ENCODE peak calls at places on chromosome 15, in four cellular contexts. R is mesothelial cell of epicardium, E is epithelial cell of esophagus, I is ovary. U is an unnamed sample.
A peak's percentile ranks its signal among the peaks of the same experiment; 100 is the strongest.

GRCh38 chr15:98408231-98408630 is 240.1 kb upstream of the IGF1R start:
- DNase-seq in R (no peak), E (no peak), I (no peak), U (no peak)

GRCh38 chr15:59315914-59316428 is 56.7 kb downstream of the MYO1E start:
- DNase-seq in R (no peak), E (peak; percentile 52), I (no peak), U (no peak)

GRCh38 chr15:98164573-98164972 is 204.1 kb downstream of the ARRDC4 start:
- DNase-seq in R (no peak), E (peak; percentile 49), I (no peak), U (no peak)

GRCh38 chr15:40446144-40446543 is 5.4 kb downstream of the BAHD1 start:
- DNase-seq in R (no peak), E (no peak), I (no peak), U (no peak)

GRCh38 chr15:97084650-97085049 is 754.1 kb downstream of the NR2F2 start:
- DNase-seq in R (no peak), E (no peak), I (no peak), U (no peak)

GRCh38 chr15:84108725-84109124 is 126.8 kb upstream of the GOLGA6L4 start:
- DNase-seq in R (no peak), E (peak; percentile 33), I (no peak), U (no peak)

GRCh38 chr15:101536166-101536874 is 46.8 kb upstream of the PCSK6 start:
- DNase-seq in R (peak; percentile 36), E (peak; percentile 18), I (no peak), U (no peak)

GRCh38 chr15:96121521-96121920 is 209.0 kb upstream of the NR2F2 start:
- DNase-seq in R (no peak), E (no peak), I (no peak), U (no peak)

GRCh38 chr15:33679065-33679464 is 289.2 kb upstream of the CHRM5 start:
- DNase-seq in R (no peak), E (no peak), I (no peak), U (no peak)

GRCh38 chr15:74808840-74809229 is 3.8 kb upstream of the LMAN1L start:
- DNase-seq in R (no peak), E (no peak), I (no peak), U (no peak)

GRCh38 chr15:57165992-57166391 is 210.3 kb upstream of the CGNL1 start:
- DNase-seq in R (no peak), E (peak; percentile 47), I (no peak), U (no peak)

GRCh38 chr15:63502843-63503738 is 1.3 kb upstream of the USP3 start:
- DNase-seq in R (no peak), E (peak; percentile 86), I (peak; percentile 78), U (no peak)

GRCh38 chr15:66896611-66897010 is 168.8 kb upstream of the SMAD3 start:
- DNase-seq in R (no peak), E (no peak), I (no peak), U (no peak)

GRCh38 chr15:91268510-91268909 is 168.5 kb downstream of the SV2B start:
- DNase-seq in R (no peak), E (no peak), I (no peak), U (no peak)

GRCh38 chr15:83766326-83766725 is 112.4 kb downstream of the ADAMTSL3 start:
- DNase-seq in R (no peak), E (no peak), I (no peak), U (no peak)

GRCh38 chr15:70088887-70089691 is 8.6 kb downstream of the TLE3 start:
- DNase-seq in R (no peak), E (no peak), I (no peak), U (no peak)

GRCh38 chr15:20356444-20357138 is 185.0 kb downstream of the GOLGA6L6 start:
- DNase-seq in R (peak; percentile 49), E (no peak), I (peak; percentile 72), U (no peak)

GRCh38 chr15:57703387-57703786 is 3.1 kb upstream of the POLR2M start:
- DNase-seq in R (no peak), E (peak; percentile 31), I (no peak), U (no peak)

GRCh38 chr15:32956006-32956405 is 238.2 kb downstream of the GREM1 start:
- DNase-seq in R (no peak), E (peak; percentile 67), I (no peak), U (no peak)

GRCh38 chr15:26866298-26867198 is at the start of gene GABRA5:
- DNase-seq in R (peak; percentile 51), E (peak; percentile 24), I (no peak), U (peak; percentile 57)

GRCh38 chr15:69074011-69074842 is 59.7 kb downstream of the NOX5 start:
- DNase-seq in R (peak; percentile 70), E (peak; percentile 70), I (peak; percentile 41), U (no peak)

GRCh38 chr15:43941071-43941470 is 114.3 kb downstream of the WDR76 start:
- DNase-seq in R (no peak), E (no peak), I (no peak), U (no peak)

GRCh38 chr15:43943511-43943910 is 116.7 kb downstream of the WDR76 start:
- DNase-seq in R (no peak), E (no peak), I (no peak), U (no peak)

GRCh38 chr15:43941555-43941954 is 114.8 kb downstream of the WDR76 start:
- DNase-seq in R (no peak), E (no peak), I (no peak), U (no peak)

GRCh38 chr15:43942157-43942556 is 115.4 kb downstream of the WDR76 start:
- DNase-seq in R (no peak), E (no peak), I (no peak), U (no peak)

DNA sequence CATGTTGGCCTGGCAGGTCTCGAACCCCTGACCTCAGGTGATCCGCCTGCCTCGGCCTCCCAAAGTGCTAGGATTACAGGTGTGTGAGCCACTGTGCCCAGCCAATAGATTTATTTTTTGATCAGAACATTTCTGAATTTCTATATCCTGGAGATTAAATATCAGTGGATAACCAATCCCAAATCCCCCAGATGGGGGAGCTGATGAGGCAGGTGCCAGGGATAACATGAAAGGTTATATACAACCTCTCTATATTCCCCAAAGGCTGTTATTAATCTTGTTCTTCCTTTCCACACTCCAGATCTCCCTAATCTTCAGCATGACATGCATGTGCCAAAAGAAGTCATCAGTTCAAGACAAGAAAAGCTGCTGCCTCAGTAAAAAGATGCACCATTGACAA is 112.3 kb downstream of the WDR76 start:
- DNase-seq in R (no peak), E (peak; percentile 42), I (no peak), U (peak; percentile 30)
- TF ChIP-seq CTCF in R (no peak), E (peak; percentile 65), I (no peak), U (peak; percentile 15)

GRCh38 chr15:48358229-48358641 is 27.0 kb downstream of the DUT start:
- DNase-seq in R (no peak), E (peak; percentile 43), I (no peak), U (no peak)
- TF ChIP-seq CTCF in R (peak; percentile 52), E (peak; percentile 53), I (peak; percentile 62), U (peak; percentile 65)

DNA sequence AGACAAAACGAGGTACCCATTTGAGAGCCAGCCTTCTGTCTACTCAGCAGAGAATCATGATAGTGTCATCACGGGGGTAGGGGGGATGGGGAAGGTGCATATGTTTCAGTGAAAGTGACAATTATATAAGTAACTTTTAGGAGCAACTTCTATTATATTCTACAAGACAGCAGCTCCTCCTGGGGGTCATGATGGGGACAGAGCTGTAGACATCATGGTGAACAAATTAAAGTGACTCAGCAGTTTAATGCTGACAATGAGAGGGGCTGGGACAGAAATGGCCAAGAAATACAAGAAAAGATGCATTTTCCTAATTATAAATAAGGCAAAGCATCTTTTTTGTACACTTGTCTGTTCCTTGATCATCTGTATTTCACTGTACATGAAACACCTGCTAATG is 11.8 kb downstream of the CAPN3 start:
- DNase-seq in R (no peak), E (no peak), I (no peak), U (no peak)
- TF ChIP-seq CTCF in R (no peak), E (no peak), I (no peak), U (no peak)

GRCh38 chr15:51841401-51842040 is 12.1 kb downstream of the TMOD3 start:
- DNase-seq in R (no peak), E (no peak), I (no peak), U (no peak)
- TF ChIP-seq CTCF in R (no peak), E (no peak), I (no peak), U (no peak)

DNA sequence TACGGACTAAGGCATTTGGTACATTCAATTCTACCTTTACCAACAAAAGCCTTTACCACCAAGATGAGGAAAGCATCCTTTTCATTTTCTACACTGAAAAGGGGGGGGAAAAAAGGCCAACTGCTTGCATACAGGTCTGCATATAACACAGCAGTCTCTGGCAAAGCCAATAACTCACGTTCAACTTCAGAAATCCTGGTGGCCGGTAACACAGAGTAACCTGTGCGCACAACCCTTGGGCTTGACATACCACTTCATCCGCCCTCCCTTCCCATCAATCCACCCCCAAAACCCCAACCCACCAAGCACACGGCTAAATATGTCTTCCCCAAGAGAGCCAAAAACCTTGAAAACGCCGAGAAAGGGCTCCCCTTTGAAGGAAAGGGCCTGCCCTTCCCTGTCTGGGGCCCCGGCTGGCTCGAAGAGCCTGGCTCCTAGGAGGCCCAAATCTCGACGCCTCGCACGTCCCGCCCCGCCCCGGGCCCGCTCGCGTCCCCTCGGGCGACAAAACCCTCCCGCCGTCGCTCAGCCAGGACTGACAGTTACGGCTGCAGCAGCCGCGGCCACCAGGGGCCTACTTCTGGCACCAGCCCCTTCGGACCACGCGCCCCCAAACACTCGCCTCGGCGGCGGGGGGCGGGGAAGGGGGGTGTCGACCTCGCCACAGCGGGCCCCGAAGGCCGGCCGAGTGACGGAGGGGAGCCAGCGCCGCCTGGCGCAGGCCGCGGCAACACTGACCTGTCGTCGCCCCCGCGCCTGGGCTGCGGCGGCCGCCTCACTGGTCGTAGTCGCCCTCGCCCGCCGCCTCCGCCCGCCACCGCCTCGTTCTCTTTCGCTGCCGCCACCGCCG is 848 bp downstream of the UBE3A start:
- DNase-seq in R (peak; percentile 63), E (peak; percentile 53), I (peak; percentile 75), U (no peak)
- TF ChIP-seq CTCF in R (peak; percentile 41), E (no peak), I (no peak), U (peak; percentile 34)

U was measured in D721Med.